ENCODE peak calls at places on chromosomes 1 and 21, in eight cellular contexts. X is fibroblast of lung, J is GM23338, A is left lung, M is astrocyte of the spinal cord, P is HFF-Myc, K is dorsolateral prefrontal cortex, V is psoas muscle. T is an unnamed sample.

GRCh38 chr1:159791461-159791860 is 10.7 kb downstream of the DUSP23 start:
- DNase-seq in X (no peak), J (no peak), A (no peak), M (no peak), P (no peak), K (no peak), V (no peak), T (no peak)

GRCh38 chr1:20411196-20411980 is 74.6 kb downstream of the CAMK2N1 start:
- DNase-seq in X (peak; percentile 94), J (no peak), A (no peak), M (peak; percentile 94), P (peak; percentile 68), K (no peak), V (no peak), T (peak; percentile 73)

GRCh38 chr1:169143351-169143750 is 36.9 kb downstream of the ATP1B1 start:
- DNase-seq in X (no peak), J (no peak), A (no peak), M (no peak), P (no peak), K (no peak), V (no peak), T (no peak)

GRCh38 chr1:76682152-76682551 is 185.1 kb upstream of the ST6GALNAC5 start:
- DNase-seq in X (no peak), J (peak; percentile 40), A (no peak), M (no peak), P (no peak), K (no peak), V (no peak), T (no peak)

GRCh38 chr1:64378826-64379225 is 91.1 kb upstream of the CACHD1 start:
- DNase-seq in X (no peak), J (peak; percentile 86), A (no peak), M (no peak), P (no peak), K (no peak), V (no peak), T (peak; percentile 43)

GRCh38 chr1:202656951-202657646 is 53.2 kb downstream of the SYT2 start:
- DNase-seq in X (peak; percentile 25), J (peak; percentile 93), A (no peak), M (peak; percentile 28), P (peak; percentile 15), K (no peak), V (no peak), T (peak; percentile 48)

GRCh38 chr1:55064861-55065263 is 25.5 kb downstream of the PCSK9 start:
- DNase-seq in X (peak; percentile 70), J (no peak), A (no peak), M (peak; percentile 68), P (no peak), K (no peak), V (peak; percentile 73), T (peak; percentile 51)

GRCh38 chr1:78003882-78004718 is 639 bp upstream of the DNAJB4 start:
- DNase-seq in X (peak; percentile 83), J (peak; percentile 82), A (no peak), M (peak; percentile 90), P (peak; percentile 59), K (no peak), V (peak; percentile 71), T (peak; percentile 80)

GRCh38 chr21:42298657-42299056 is 16.6 kb downstream of the TFF3 start:
- DNase-seq in X (no peak), J (no peak), A (no peak), M (no peak), P (no peak), K (no peak), V (no peak), T (no peak)

DNA sequence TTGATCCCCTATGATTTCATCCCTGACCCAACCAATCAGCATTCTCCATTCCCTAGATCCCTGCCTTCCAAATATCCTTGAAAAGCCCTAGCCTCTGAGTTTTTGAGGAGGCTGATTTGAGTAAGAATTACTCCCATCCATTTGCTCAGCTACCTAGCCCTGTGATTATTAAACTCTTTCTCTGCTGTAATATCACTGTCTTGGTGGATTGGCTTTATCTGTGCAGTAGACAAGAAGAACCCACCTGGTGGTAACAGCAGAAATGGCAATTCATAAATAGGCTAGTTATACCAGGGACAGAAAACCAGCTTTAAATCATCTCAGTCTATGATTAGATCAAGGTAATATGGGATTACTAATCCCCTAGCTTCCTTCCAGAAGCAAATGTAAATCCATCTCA is 13.0 kb downstream of the IL20 start:
- DNase-seq in X (no peak), J (peak; percentile 38), A (no peak), M (no peak), P (no peak), K (no peak), V (no peak), T (no peak)
- TF ChIP-seq CTCF in X (no peak), J (peak; percentile 23), A (no peak), M (no peak), P (no peak), K (no peak), V (no peak), T (peak; percentile 18)

GRCh38 chr1:173988068-173988467 is 34.1 kb downstream of the RC3H1 start:
- DNase-seq in X (no peak), J (no peak), A (no peak), M (no peak), P (no peak), K (no peak), V (no peak), T (no peak)

GRCh38 chr1:173986951-173987350 is 35.2 kb downstream of the RC3H1 start:
- DNase-seq in X (no peak), J (no peak), A (no peak), M (no peak), P (no peak), K (no peak), V (no peak), T (no peak)
- H3K4me3 ChIP-seq in X (no peak overlapping the region), J (no peak overlapping the region), A (no peak overlapping the region), M (no peak overlapping the region), P (no peak overlapping the region), K (no peak overlapping the region), V (no peak overlapping the region), T (no peak overlapping the region)

GRCh38 chr1:73998348-73998959 is 199.5 kb downstream of the LRRIQ3 start:
- DNase-seq in X (peak; percentile 37), J (peak; percentile 67), A (no peak), M (peak; percentile 48), P (peak; percentile 1), K (no peak), V (no peak), T (peak; percentile 53)
- TF ChIP-seq CTCF in X (peak; percentile 29), J (peak; percentile 67), A (peak; percentile 13), M (peak; percentile 41), P (no peak), K (peak; percentile 66), V (peak; percentile 39), T (peak; percentile 28)

DNA sequence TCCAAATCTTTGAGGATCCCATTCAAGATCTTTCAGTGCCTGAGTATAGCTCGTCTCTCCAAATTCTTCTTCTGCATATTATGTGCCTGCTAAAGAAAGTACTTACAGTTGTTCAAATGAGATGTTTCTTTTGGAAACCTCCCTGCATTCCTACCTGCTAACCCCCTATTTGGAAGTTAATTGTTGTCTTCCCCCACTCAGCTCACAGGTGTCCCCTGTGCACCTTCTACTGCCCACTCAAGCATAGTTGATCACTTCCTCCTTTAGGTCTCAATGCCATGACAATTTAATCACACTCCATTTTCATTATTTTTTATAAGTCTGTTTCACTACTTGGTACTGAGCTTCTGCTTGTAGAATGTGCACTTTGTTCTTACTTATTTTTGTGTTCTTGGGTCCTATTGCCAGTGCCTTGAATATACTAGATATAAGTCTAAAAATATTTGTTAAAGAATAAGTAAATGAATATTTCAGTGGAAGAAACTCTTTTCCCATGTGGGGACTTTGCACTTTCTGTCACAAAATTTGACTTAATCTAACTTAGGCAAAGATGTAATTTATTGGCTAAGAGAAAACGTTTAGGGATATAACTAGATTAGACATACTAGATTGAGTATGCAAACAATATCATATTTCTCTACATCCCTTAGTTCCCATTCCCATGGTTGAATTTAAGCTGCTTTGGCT is 16.2 kb upstream of the PTPRC start:
- DNase-seq in X (no peak), J (no peak), A (no peak), M (no peak), P (no peak), K (no peak), V (no peak), T (no peak)
- H3K4me3 ChIP-seq in X (no peak overlapping the region), J (no peak overlapping the region), A (no peak overlapping the region), M (no peak overlapping the region), P (no peak overlapping the region), K (no peak overlapping the region), V (no peak overlapping the region), T (no peak overlapping the region)

GRCh38 chr1:235473808-235474207 is 30.4 kb downstream of the B3GALNT2 start:
- DNase-seq in X (peak; percentile 21), J (no peak), A (no peak), M (no peak), P (no peak), K (no peak), V (no peak), T (peak; percentile 35)

GRCh38 chr1:235470741-235471439 is 33.4 kb downstream of the B3GALNT2 start:
- DNase-seq in X (no peak), J (no peak), A (no peak), M (no peak), P (no peak), K (no peak), V (no peak), T (no peak)

GRCh38 chr1:235468009-235468408 is 36.2 kb downstream of the B3GALNT2 start:
- DNase-seq in X (peak; percentile 34), J (no peak), A (no peak), M (peak; percentile 17), P (no peak), K (no peak), V (no peak), T (peak; percentile 25)

GRCh38 chr1:235465066-235465465 is 39.2 kb downstream of the B3GALNT2 start:
- DNase-seq in X (no peak), J (no peak), A (no peak), M (no peak), P (no peak), K (no peak), V (no peak), T (no peak)

DNA sequence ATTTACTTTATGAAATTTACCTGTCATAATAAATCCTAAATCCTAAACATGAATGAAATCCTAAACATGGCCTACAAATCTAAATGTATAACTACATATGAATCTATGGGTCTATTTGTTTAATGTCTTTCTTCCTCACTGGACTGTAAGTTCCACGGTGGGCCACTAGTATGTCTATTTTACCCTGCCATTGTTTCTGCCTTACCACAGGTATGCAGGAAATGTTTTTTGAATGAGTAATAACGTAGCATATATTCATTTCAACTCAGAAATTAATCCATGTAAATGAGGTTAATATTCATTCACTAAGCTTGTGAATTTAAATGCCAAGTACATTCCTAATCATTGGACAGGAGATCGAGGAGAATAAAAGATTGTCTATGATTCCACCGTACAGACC is 35.3 kb downstream of the B3GALNT2 start:
- DNase-seq in X (peak; percentile 90), J (no peak), A (no peak), M (peak; percentile 73), P (peak; percentile 9), K (no peak), V (no peak), T (peak; percentile 42)
- TF ChIP-seq CTCF in X (peak; percentile 4), J (no peak), A (no peak), M (peak; percentile 18), P (no peak), K (no peak), V (no peak), T (peak; percentile 26)

T was measured in cardiac fibroblast.